ENCODE peak calls at places on chromosomes 5 and 9, in four cellular contexts. K is midbrain, D is colonic mucosa, M is NCI-H187. X is an unnamed sample.

GRCh38 chr9:132164604-132165362 is 2.9 kb downstream of the NTNG2 start:
- DNase-seq in K (peak; percentile 34), D (peak; percentile 33), M (no peak), X (no peak)

GRCh38 chr9:70533492-70533891 is 119.0 kb upstream of the KLF9 start:
- DNase-seq in K (no peak), D (no peak), M (no peak), X (no peak)

GRCh38 chr5:161372682-161373344 is 173.7 kb downstream of the GABRB2 start:
- DNase-seq in K (no peak), D (no peak), M (no peak), X (no peak)

GRCh38 chr9:133441571-133441970 is 18.2 kb upstream of the CACFD1 start:
- DNase-seq in K (no peak), D (no peak), M (no peak), X (no peak)

GRCh38 chr5:149151717-149152116 is 10.4 kb downstream of the ABLIM3 start:
- DNase-seq in K (no peak), D (no peak), M (no peak), X (no peak)

GRCh38 chr9:132768932-132769894 is 98.9 kb downstream of the GTF3C4 start:
- DNase-seq in K (peak; percentile 2), D (peak; percentile 75), M (no peak), X (peak; percentile 14)

GRCh38 chr5:118434522-118434921 is 553.8 kb downstream of the DTWD2 start:
- DNase-seq in K (no peak), D (no peak), M (no peak), X (no peak)

GRCh38 chr5:181159286-181160143 is 12.1 kb downstream of the OR2V2 start:
- DNase-seq in K (peak; percentile 89), D (peak; percentile 94), M (peak; percentile 55), X (peak; percentile 81)

GRCh38 chr5:95842955-95843544 is 20.5 kb upstream of the GLRX start:
- DNase-seq in K (no peak), D (peak; percentile 56), M (no peak), X (no peak)

GRCh38 chr5:168295574-168296201 is 4.2 kb downstream of the WWC1 start:
- DNase-seq in K (peak; percentile 69), D (no peak), M (no peak), X (peak; percentile 67)

GRCh38 chr5:138241688-138242547 is 28.8 kb upstream of the CDC23 start:
- DNase-seq in K (peak; percentile 4), D (no peak), M (no peak), X (no peak)

GRCh38 chr5:5421149-5421960 is 1.1 kb upstream of the ICE1 start:
- DNase-seq in K (no peak), D (peak; percentile 38), M (no peak), X (no peak)

GRCh38 chr9:121178676-121179372 is 22.8 kb downstream of the RAB14 start:
- DNase-seq in K (no peak), D (no peak), M (no peak), X (no peak)

GRCh38 chr5:54243483-54244080 is 66.8 kb downstream of the ARL15 start:
- DNase-seq in K (peak; percentile 34), D (no peak), M (no peak), X (no peak)

GRCh38 chr5:37840036-37840909 is at the start of gene GDNF:
- DNase-seq in K (peak; percentile 52), D (peak; percentile 35), M (no peak), X (no peak)

GRCh38 chr5:168752416-168753190 is 173.4 kb upstream of the PANK3 start:
- DNase-seq in K (no peak), D (no peak), M (no peak), X (no peak)

GRCh38 chr5:150458819-150459557 is 9.4 kb upstream of the RPS14 start:
- DNase-seq in K (peak; percentile 52), D (peak; percentile 89), M (peak; percentile 34), X (peak; percentile 62)

GRCh38 chr5:37836173-37837100 is 3.4 kb downstream of the GDNF start:
- DNase-seq in K (peak; percentile 21), D (no peak), M (no peak), X (no peak)

GRCh38 chr5:14665110-14665822 is 748 bp downstream of the OTULIN start:
- DNase-seq in K (peak; percentile 49), D (peak; percentile 74), M (no peak), X (peak; percentile 52)

X was measured in prostate gland.